ENCODE peak calls at places on chromosome X, in six cellular contexts. E is heart right ventricle, G is fibroblast of lung, J is BE2C, X is MM.1S, L is neural progenitor cell. Z is an unnamed sample.

GRCh38 chrX:109732319-109732779 is 708 bp downstream of the ACSL4 start:
- DNase-seq in E (no peak), G (peak), J (no peak), X (peak), L (peak), Z (no peak)

GRCh38 chrX:48522291-48522690 is 683 bp downstream of the EBP start:
- DNase-seq in E (no peak), G (no peak), J (no peak), X (no peak), L (peak), Z (no peak)

GRCh38 chrX:41180194-41180902 is 95.1 kb downstream of the USP9X start:
- DNase-seq in E (no peak), G (peak), J (peak), X (peak), L (peak), Z (peak)

GRCh38 chrX:65697915-65698796 is 30.7 kb downstream of the MSN start:
- DNase-seq in E (peak), G (peak), J (no peak), X (peak), L (no peak), Z (peak)

GRCh38 chrX:30971761-30972603 is 82.9 kb upstream of the TAB3 start:
- DNase-seq in E (no peak), G (peak), J (peak), X (peak), L (peak), Z (no peak)

GRCh38 chrX:19554786-19555185 is 39.5 kb upstream of the MAP3K15 start:
- DNase-seq in E (no peak), G (peak), J (no peak), X (no peak), L (no peak), Z (no peak)

GRCh38 chrX:68146054-68146453 is 287.2 kb downstream of the OPHN1 start:
- DNase-seq in E (no peak), G (peak), J (no peak), X (peak), L (peak), Z (no peak)

GRCh38 chrX:132737743-132738142 is 220.7 kb downstream of the HS6ST2 start:
- DNase-seq in E (no peak), G (no peak), J (no peak), X (peak), L (no peak), Z (no peak)

GRCh38 chrX:4844376-4844775 is 1130.9 kb upstream of the PRKX start:
- DNase-seq in E (no peak), G (no peak), J (no peak), X (no peak), L (no peak), Z (no peak)

GRCh38 chrX:112043997-112044396 is 38.6 kb downstream of the TRPC5 start:
- DNase-seq in E (no peak), G (no peak), J (no peak), X (peak), L (peak), Z (no peak)

GRCh38 chrX:9456250-9457074 is 8.4 kb upstream of the TBL1X start:
- DNase-seq in E (no peak), G (no peak), J (no peak), X (peak), L (no peak), Z (no peak)

DNA sequence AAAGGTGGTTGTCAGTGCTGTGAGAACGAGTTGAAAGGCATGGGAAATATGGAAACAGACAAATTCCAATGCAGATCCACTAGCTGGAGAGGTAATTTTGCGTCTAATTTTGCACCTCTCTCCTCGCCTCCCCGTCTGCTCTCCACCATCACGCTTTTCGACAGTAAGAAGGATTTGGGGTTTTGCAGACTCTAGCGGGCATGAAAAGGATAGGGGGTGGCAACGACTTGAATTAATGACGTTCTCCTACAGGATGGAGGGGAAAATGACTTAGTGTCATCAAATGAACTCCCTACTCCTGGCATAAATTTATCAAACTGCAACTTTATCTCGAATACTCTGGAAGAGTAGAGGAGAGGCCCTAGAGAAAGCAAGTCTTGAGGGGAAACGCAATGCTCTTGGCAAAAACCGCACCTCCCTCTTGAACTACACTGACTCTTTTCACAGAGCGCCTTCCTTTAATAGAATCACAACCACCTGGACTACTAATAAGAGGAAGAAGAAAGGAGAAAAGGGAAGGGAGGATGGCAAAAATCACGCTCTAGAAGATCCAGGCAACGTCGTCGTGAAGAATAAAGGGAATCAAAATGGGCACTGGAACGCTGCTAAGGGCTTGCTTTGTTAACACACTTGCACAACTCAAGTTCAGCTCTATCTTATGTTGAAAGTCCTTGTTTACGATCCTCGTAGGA is 876 bp upstream of the SLITRK2 start:
- DNase-seq in E (no peak), G (no peak), J (no peak), X (no peak), L (peak), Z (no peak)
- H3K4me3 ChIP-seq in E (no peak), G (no peak), J (no peak), X (no peak), L (peak), Z (peak)

GRCh38 chrX:74423289-74423985 is 2.1 kb downstream of the SLC16A2 start:
- DNase-seq in E (no peak), G (no peak), J (no peak), X (no peak), L (no peak), Z (no peak)

GRCh38 chrX:74422576-74423288 is 1.4 kb downstream of the SLC16A2 start:
- DNase-seq in E (peak), G (peak), J (peak), X (no peak), L (peak), Z (peak)

GRCh38 chrX:74421181-74422028 is at the start of gene SLC16A2:
- DNase-seq in E (peak), G (peak), J (peak), X (peak), L (peak), Z (peak)

GRCh38 chrX:74420194-74421035 is 878 bp upstream of the SLC16A2 start:
- DNase-seq in E (peak), G (peak), J (peak), X (no peak), L (peak), Z (peak)

DNA sequence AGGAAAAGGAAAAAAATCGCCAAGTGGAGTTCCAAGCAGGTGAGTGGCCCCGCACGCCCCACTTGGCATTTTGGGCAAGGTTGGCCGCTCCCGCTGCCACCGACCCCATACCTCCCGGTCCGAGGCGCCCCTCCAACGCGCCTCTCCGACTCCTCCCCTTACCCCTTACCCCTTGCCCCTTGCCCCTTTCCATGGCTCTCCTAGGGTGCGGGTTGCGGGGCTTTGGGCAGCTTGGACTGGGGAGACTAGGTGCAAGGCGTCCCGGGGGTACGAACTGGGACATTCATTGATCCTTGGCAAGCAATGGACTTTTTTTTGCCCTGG is 698 bp downstream of the SLC16A2 start:
- DNase-seq in E (no peak), G (no peak), J (no peak), X (no peak), L (no peak), Z (no peak)
- H3K4me3 ChIP-seq in E (peak), G (peak), J (peak), X (peak), L (peak), Z (peak)

GRCh38 chrX:20968996-20969395 is 405.2 kb upstream of the CNKSR2 start:
- DNase-seq in E (no peak), G (peak), J (no peak), X (no peak), L (no peak), Z (no peak)
- H3K4me3 ChIP-seq in E (no peak), G (no peak), J (no peak), X (no peak), L (no peak), Z (no peak)

GRCh38 chrX:103687696-103688191 is 1.2 kb upstream of the MORF4L2 start:
- DNase-seq in E (peak), G (peak), J (peak), X (peak), L (peak), Z (peak)

GRCh38 chrX:103686199-103687072 is at the start of gene MORF4L2:
- DNase-seq in E (peak), G (peak), J (peak), X (peak), L (peak), Z (peak)

GRCh38 chrX:103691059-103691458 is 4.6 kb upstream of the MORF4L2 start:
- DNase-seq in E (no peak), G (no peak), J (no peak), X (no peak), L (no peak), Z (no peak)

GRCh38 chrX:103687073-103687695 is 685 bp upstream of the MORF4L2 start:
- DNase-seq in E (peak), G (peak), J (peak), X (peak), L (peak), Z (peak)

DNA sequence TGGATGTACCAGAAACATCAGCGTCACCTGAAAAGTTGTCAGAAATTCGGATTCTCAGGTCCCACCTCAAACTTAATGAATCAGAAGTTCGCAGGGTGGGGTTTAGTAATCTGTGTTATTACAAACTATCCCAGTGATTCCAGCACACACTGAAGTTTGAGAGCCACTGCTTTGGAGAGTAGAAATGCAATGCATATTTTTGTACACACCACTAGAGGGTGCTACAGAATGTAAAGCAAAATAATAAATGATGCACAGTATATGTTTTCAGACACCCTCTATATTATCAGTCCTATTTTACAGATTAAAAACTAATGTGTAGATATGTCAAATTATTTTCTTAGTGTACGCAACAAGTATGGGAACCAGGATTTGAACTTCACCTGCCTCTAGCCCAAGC is 2.5 kb upstream of the MORF4L2 start:
- DNase-seq in E (no peak), G (peak), J (no peak), X (peak), L (peak), Z (no peak)
- H3K4me3 ChIP-seq in E (no peak), G (no peak), J (no peak), X (no peak), L (no peak), Z (no peak)

DNA sequence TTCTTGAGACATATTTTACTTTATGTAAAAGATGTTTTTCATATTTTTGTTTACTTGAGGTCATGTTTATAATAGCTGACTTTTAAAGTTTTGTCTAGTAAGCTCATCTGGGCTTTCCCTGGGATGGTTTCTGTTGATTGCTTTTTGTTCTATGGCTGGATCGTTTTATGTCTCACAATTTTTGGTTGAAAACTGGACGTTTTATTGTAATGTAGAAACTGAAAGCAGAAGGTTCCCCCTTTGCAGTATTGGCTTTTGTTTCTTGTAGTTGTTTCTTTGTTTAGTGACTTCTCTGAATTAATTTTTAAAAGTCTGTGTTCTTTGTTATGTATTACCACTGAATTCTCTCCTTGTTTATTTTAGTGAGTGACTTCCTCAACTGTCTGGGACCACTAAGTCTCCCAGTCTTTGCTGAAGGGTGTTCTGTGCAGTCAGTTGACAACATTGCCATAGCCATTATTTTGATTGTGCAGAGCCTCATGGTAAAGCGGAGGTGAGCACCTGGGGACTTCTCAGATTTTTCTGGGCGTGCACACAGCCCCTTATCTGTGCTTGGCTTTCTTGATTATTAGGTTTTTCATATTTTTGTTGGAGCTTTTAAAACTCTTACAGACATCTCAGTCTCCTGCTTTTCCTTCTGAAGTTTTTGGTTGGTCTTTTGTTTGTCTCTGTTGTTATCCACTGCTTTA is 31.0 kb downstream of the KDM6A start:
- DNase-seq in E (no peak), G (no peak), J (no peak), X (peak), L (no peak), Z (no peak)
- H3K4me3 ChIP-seq in E (no peak), G (no peak), J (no peak), X (peak), L (peak), Z (no peak)

GRCh38 chrX:15948318-15948660 is 93.7 kb upstream of the AP1S2 start:
- DNase-seq in E (no peak), G (no peak), J (no peak), X (no peak), L (no peak), Z (no peak)

GRCh38 chrX:15946783-15947550 is 92.4 kb upstream of the AP1S2 start:
- DNase-seq in E (no peak), G (peak), J (no peak), X (no peak), L (no peak), Z (no peak)

GRCh38 chrX:15952212-15952611 is 97.6 kb upstream of the AP1S2 start:
- DNase-seq in E (no peak), G (no peak), J (no peak), X (no peak), L (no peak), Z (no peak)

GRCh38 chrX:15943393-15943792 is 88.8 kb upstream of the AP1S2 start:
- DNase-seq in E (no peak), G (no peak), J (no peak), X (no peak), L (no peak), Z (no peak)

DNA sequence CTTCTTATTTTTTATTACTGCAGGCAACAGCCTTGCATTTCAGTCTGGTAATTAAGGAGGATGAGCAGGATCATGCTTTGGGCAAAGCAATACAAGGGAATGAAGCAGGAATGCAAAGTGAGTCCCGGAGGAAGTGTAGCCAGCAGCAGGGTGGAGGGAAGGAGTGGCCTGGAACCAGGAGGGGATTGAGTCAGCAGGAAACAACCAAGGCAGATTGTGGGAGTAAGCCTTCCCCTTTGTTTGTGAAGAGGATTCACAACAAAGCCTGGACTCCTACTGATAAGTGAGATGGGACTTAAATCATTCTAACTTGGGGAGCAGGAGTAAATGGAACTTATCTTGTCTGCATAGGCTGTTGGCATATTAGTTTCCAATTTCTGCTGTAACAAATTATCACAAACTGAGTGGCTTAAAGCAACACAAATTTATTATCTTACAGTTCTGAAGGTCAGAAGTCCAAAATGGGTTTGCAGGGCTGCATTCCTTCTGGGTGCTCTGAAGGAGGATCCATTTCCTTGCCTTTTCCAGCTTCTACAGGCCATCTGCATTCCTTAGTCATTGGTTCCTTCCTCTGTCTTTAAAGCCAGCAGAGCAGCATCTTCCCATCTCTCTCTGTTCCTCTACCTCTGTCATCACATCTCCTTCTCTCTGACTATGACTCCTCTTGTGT is 93.2 kb upstream of the AP1S2 start:
- DNase-seq in E (no peak), G (peak), J (no peak), X (no peak), L (peak), Z (no peak)
- H3K4me3 ChIP-seq in E (no peak), G (no peak), J (no peak), X (no peak), L (no peak), Z (no peak)